ENCODE peak calls at places on chromosomes 1 and 21, in five cellular contexts. F is aorta, A is right cardiac atrium, R is fibroblast of lung, T is adrenal gland. E is an unnamed sample.

GRCh38 chr1:162908780-162909179 is 47.8 kb upstream of the CCDC190 start:
- DNase-seq in A (no peak), F (no peak), T (no peak), R (peak; percentile 82), E (no peak)

GRCh38 chr1:163673756-163674155 is 352.0 kb downstream of the NUF2 start:
- DNase-seq in F (no peak), T (peak; percentile 59), A (no peak), R (peak; percentile 82), E (no peak)

GRCh38 chr1:25773441-25774125 is 26.4 kb upstream of the SELENON start:
- DNase-seq in T (no peak), R (no peak), A (no peak), F (no peak), E (no peak)

GRCh38 chr1:113871597-113872113 is at the start of gene PTPN22:
- DNase-seq in T (peak; percentile 63), R (peak; percentile 50), F (peak; percentile 68), A (peak; percentile 53), E (peak; percentile 90)

GRCh38 chr1:72915581-72915980 is 633.2 kb upstream of the NEGR1 start:
- DNase-seq in A (no peak), T (no peak), F (no peak), R (no peak), E (no peak)

GRCh38 chr1:175191654-175192053 is 922 bp downstream of the KIAA0040 start:
- DNase-seq in R (no peak), A (no peak), F (no peak), T (no peak), E (peak; percentile 32)

GRCh38 chr1:42963378-42964005 is 4.8 kb upstream of the SLC2A1 start:
- DNase-seq in F (no peak), T (no peak), R (peak; percentile 87), A (no peak), E (no peak)

GRCh38 chr1:246383217-246383616 is 123.9 kb downstream of the SMYD3 start:
- DNase-seq in R (no peak), F (no peak), T (no peak), A (no peak), E (no peak)

GRCh38 chr1:243708210-243708609 is 141.8 kb downstream of the AKT3 start:
- DNase-seq in F (no peak), T (no peak), A (no peak), R (peak; percentile 28), E (no peak)

GRCh38 chr21:41630249-41630648 is 122.3 kb upstream of the TMPRSS2 start:
- DNase-seq in T (no peak), F (no peak), A (no peak), R (peak; percentile 96), E (no peak)

GRCh38 chr1:179809506-179810366 is 66.6 kb downstream of the FAM163A start:
- DNase-seq in F (peak; percentile 60), A (peak; percentile 76), T (peak; percentile 87), R (peak; percentile 77), E (peak; percentile 69)

GRCh38 chr1:244662604-244663003 is 9.7 kb downstream of the DESI2 start:
- DNase-seq in F (no peak), T (no peak), A (no peak), R (no peak), E (no peak)

GRCh38 chr1:32998997-32999396 is 34.4 kb upstream of the RNF19B start:
- DNase-seq in T (peak; percentile 83), A (peak; percentile 77), R (no peak), F (no peak), E (no peak)

GRCh38 chr1:23477359-23478144 is 6.4 kb downstream of the ASAP3 start:
- DNase-seq in F (no peak), A (no peak), R (no peak), T (no peak), E (no peak)
- H3K4me1 ChIP-seq in F (no peaks in the 10 kb centered on the region), A (peaks cover 15% of the 10 kb centered on the region), R (peaks cover 22% of the 10 kb centered on the region), T (peaks cover 15% of the 10 kb centered on the region), E (no peaks in the 10 kb centered on the region)

GRCh38 chr1:210248341-210248740 is 15.7 kb downstream of the SERTAD4 start:
- DNase-seq in A (no peak), F (no peak), T (no peak), R (peak; percentile 39), E (no peak)

GRCh38 chr1:210251680-210252490 is 19.3 kb downstream of the SERTAD4 start:
- DNase-seq in R (no peak), T (no peak), A (peak; percentile 79), F (no peak), E (no peak)

GRCh38 chr1:210250665-210250997 is 18.0 kb downstream of the SERTAD4 start:
- DNase-seq in A (peak; percentile 78), F (peak; percentile 68), T (no peak), R (no peak), E (no peak)

GRCh38 chr1:210252621-210253041 is 20.0 kb downstream of the SERTAD4 start:
- DNase-seq in A (peak; percentile 82), R (no peak), F (no peak), T (peak; percentile 78), E (no peak)

DNA sequence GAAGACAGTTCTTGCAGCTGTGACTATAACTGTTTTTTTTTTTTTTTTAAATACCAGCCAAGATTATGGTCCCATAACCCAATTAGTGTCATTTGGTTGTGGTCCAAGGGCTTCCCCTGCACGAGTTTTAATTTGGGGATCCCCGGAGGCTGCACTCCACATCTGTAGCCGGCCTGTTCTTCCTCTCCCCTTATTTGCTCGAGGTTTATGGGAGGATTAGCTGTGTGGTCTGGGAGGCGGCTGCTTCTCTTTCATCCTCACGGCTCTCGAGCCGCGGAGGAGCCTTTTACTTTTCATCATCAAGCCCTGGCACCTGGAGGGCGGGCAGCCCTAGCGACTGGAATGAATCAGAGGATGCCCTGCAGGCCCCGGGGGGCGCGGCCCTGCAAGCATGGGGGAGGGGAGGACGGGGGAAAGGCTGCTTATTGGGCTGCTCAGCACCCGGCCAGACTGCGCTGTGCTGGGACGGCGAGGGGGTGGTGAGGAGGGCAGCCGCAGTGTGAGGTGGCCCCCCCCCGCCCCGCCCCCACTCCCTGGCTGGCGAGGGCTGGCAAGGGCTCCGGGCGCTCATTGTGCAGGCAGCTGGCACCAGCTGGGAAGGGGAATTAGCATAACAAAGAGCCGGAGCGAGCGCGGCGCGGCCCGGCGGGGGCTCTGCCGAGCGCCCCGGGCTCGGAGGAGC is 18.5 kb downstream of the SERTAD4 start:
- DNase-seq in R (no peak), F (peak; percentile 81), A (peak; percentile 85), T (peak; percentile 68), E (no peak)
- H3K27ac ChIP-seq in R (no peak overlapping the region), F (no peak overlapping the region), A (no peak overlapping the region), T (no peak overlapping the region), E (no peak overlapping the region)

DNA sequence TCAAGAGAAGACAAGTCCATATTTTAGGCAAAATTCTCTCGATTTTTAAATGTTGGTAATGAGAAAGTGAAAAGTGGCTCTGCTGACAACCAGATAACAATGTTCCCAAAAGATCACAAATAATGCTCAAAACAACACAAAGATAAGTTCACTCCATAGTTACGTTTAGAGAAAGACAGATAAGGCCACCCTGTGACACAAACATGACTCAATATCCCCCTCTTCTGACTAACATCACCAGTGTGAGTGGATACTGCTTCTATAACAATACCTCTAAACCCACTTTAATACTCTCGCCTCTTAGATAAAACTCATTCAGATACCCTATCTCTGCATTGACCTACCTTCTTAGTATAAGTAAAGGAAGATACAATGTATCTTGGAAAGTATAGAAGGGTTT is 51.2 kb upstream of the RGS7 start:
- DNase-seq in T (no peak), R (peak; percentile 54), A (no peak), F (no peak), E (no peak)
- H3K4me1 ChIP-seq in T (no peaks in the 10 kb centered on the region), R (peaks cover 5% of the 10 kb centered on the region), A (no peaks in the 10 kb centered on the region), F (peaks cover 2% of the 10 kb centered on the region), E (no peaks in the 10 kb centered on the region)

DNA sequence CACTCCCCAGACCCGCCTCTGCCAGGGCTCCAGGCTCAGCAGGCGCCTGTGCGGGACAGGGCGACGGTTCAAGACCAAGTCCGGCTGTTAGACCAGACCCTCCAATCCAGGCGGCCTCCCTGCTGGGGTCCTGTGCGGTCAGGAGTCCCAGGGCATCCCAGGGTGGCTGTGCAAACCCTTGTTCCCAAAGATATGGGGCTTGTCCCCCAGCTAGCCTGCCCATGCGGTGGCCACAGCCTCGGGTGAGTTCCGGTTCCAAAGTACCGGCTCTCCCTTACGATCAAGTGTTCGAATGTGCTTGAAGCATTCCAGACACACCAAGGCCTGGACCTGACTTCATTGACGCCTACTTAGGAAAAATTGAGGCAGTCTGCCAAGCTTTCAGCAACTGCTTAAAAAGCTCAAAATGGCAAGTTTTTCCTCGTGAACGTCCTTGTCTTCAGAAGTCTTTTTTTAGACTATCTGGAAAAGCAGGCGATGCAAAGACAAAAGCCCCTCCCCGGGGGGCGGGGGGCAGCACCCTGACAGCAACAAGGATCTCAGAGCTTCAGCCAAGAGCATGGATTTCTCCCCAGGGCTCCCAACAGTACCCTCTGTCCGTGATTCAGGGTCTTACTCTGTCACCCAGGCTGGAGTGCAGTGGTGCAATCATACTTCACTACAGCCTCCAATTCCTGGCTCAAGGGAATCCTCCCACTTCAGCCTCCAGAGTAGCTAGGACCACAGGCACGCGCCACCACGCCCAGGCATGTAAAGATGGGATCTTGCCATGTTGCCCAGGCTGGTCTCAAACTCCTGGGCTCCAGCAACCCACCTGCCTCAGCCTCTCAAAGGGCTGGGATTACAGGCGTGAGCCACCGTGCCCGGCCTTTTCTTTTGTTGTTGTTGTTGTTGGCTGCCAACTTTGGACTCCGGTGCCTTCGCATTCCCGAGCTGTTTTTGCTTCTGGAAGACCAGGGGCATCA is 2.3 kb downstream of the FAAP20 start:
- DNase-seq in A (no peak), F (peak; percentile 53), R (peak; percentile 77), T (no peak), E (no peak)
- H3K27ac ChIP-seq in A (peak overlapping the region; percentile 6), F (peak overlapping the region; percentile 64), R (peak overlapping the region; percentile 18), T (peak overlapping the region; percentile 40), E (peak overlapping the region; percentile 1)

E was measured in naive thymus-derived CD4-positive, alpha-beta T cell.